ENCODE peak calls at places on chromosome 3, in nine cellular contexts. F is neural progenitor cell; O is pancreas; M is A673; D is naive thymus-derived CD4-positive, alpha-beta T cell; N is OCI-LY7; Y is CD4-positive, alpha-beta T cell; Q is tibial nerve; C is spleen. G is an unnamed sample.

GRCh38 chr3:150005243-150006102 is 34.8 kb upstream of the PFN2 start:
- DNase-seq in F (no peak), O (no peak), M (no peak), D (no peak), N (no peak), Y (no peak), Q (no peak), C (no peak), G (no peak)

GRCh38 chr3:162799910-162800309 is 1303.3 kb downstream of the OTOL1 start:
- DNase-seq in F (no peak), O (no peak), M (peak), D (no peak), N (no peak), Y (no peak), Q (no peak), C (no peak), G (no peak)

GRCh38 chr3:127525373-127525772 is 65.2 kb downstream of the TPRA1 start:
- DNase-seq in F (no peak), O (no peak), M (no peak), D (no peak), N (no peak), Y (no peak), Q (no peak), C (no peak), G (no peak)

GRCh38 chr3:114408763-114409162 is 114.9 kb downstream of the TIGIT start:
- DNase-seq in F (peak), O (no peak), M (peak), D (no peak), N (no peak), Y (no peak), Q (no peak), C (no peak), G (no peak)

GRCh38 chr3:194061421-194062029 is 74.4 kb upstream of the HES1 start:
- DNase-seq in F (no peak), O (no peak), M (no peak), D (no peak), N (no peak), Y (no peak), Q (no peak), C (no peak), G (no peak)

GRCh38 chr3:96813134-96813819 is 1.1 kb upstream of the EPHA6 start:
- DNase-seq in F (peak), O (peak), M (peak), D (peak), N (no peak), Y (no peak), Q (peak), C (peak), G (no peak)

GRCh38 chr3:38307599-38307998 is 25.5 kb downstream of the SLC22A14 start:
- DNase-seq in F (no peak), O (no peak), M (no peak), D (no peak), N (no peak), Y (no peak), Q (no peak), C (no peak), G (no peak)

GRCh38 chr3:22129101-22129500 is 378.1 kb upstream of the ZNF385D start:
- DNase-seq in F (no peak), O (no peak), M (no peak), D (no peak), N (no peak), Y (no peak), Q (no peak), C (no peak), G (no peak)

GRCh38 chr3:173892547-173892946 is 495.0 kb downstream of the NLGN1 start:
- DNase-seq in F (no peak), O (no peak), M (no peak), D (no peak), N (no peak), Y (no peak), Q (no peak), C (no peak), G (no peak)

GRCh38 chr3:105830836-105831235 is 38.0 kb downstream of the CBLB start:
- DNase-seq in F (no peak), O (no peak), M (no peak), D (no peak), N (peak), Y (no peak), Q (no peak), C (no peak), G (no peak)

GRCh38 chr3:192092388-192093005 is 631.5 kb downstream of the PYDC2 start:
- DNase-seq in F (no peak), O (no peak), M (no peak), D (no peak), N (no peak), Y (no peak), Q (no peak), C (no peak), G (no peak)

GRCh38 chr3:33008282-33008681 is 56.8 kb downstream of the CCR4 start:
- DNase-seq in F (no peak), O (no peak), M (no peak), D (peak), N (peak), Y (no peak), Q (no peak), C (no peak), G (no peak)

GRCh38 chr3:184361532-184361931 is at the start of the genes CLCN2 and POLR2H:
- DNase-seq in F (peak), O (peak), M (peak), D (peak), N (peak), Y (peak), Q (no peak), C (no peak), G (no peak)

GRCh38 chr3:177959188-177959587 is 577.0 kb upstream of the KCNMB2 start:
- DNase-seq in F (no peak), O (no peak), M (no peak), D (no peak), N (no peak), Y (no peak), Q (no peak), C (no peak), G (no peak)

GRCh38 chr3:105938101-105938500 is 69.3 kb upstream of the CBLB start:
- DNase-seq in F (no peak), O (no peak), M (peak), D (no peak), N (no peak), Y (no peak), Q (no peak), C (no peak), G (no peak)

GRCh38 chr3:26099692-26100091 is 309.8 kb downstream of the OXSM start:
- DNase-seq in F (no peak), O (no peak), M (no peak), D (no peak), N (no peak), Y (no peak), Q (no peak), C (no peak), G (no peak)

GRCh38 chr3:51969841-51970240 is 2.6 kb upstream of the PCBP4 start:
- DNase-seq in F (no peak), O (no peak), M (no peak), D (no peak), N (no peak), Y (no peak), Q (no peak), C (no peak), G (no peak)
- H3K27ac ChIP-seq in F (no peak), O (no peak), M (no peak), D (no peak), N (no peak), Y (no peak), Q (peak), C (no peak), G (no peak)

GRCh38 chr3:36707623-36708409 is 56.5 kb downstream of the DCLK3 start:
- DNase-seq in F (no peak), O (no peak), M (peak), D (no peak), N (peak), Y (no peak), Q (no peak), C (no peak), G (no peak)

GRCh38 chr3:36705015-36705414 is 59.3 kb downstream of the DCLK3 start:
- DNase-seq in F (no peak), O (no peak), M (no peak), D (no peak), N (no peak), Y (no peak), Q (no peak), C (no peak), G (no peak)

GRCh38 chr3:36701903-36702374 is 62.4 kb downstream of the DCLK3 start:
- DNase-seq in F (no peak), O (no peak), M (peak), D (no peak), N (no peak), Y (no peak), Q (no peak), C (no peak), G (no peak)

GRCh38 chr3:36701249-36701572 is 63.1 kb downstream of the DCLK3 start:
- DNase-seq in F (peak), O (no peak), M (no peak), D (no peak), N (no peak), Y (no peak), Q (no peak), C (no peak), G (no peak)

DNA sequence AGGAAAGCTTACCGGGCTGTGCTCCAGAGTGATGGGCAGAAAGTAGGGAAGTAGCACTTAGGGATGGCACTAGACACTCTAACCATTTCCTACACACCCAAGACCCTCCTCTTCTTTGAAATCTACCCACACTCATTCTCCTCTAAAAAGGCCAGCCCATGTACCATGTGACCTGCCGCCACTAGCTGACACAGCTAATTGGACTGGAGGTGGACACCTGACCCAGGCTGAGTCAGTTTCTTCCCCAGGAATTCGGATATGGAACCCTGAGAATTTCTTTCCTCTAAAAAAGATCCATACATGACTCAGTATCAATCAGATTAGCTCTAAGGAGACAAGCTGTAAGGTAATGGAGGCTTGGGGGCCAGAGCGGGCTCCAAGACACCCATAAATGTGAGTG is 60.1 kb downstream of the DCLK3 start:
- DNase-seq in F (no peak), O (no peak), M (no peak), D (no peak), N (no peak), Y (no peak), Q (no peak), C (no peak), G (no peak)
- H3K27ac ChIP-seq in F (no peak), O (no peak), M (no peak), D (no peak), N (no peak), Y (no peak), Q (no peak), C (no peak), G (no peak)

GRCh38 chr3:130829575-130829947 is 64.3 kb upstream of the ATP2C1 start:
- DNase-seq in F (no peak), O (no peak), M (no peak), D (no peak), N (no peak), Y (no peak), Q (no peak), C (no peak), G (no peak)
- H3K27ac ChIP-seq in F (no peak), O (no peak), M (no peak), D (no peak), N (no peak), Y (no peak), Q (no peak), C (no peak), G (no peak)

GRCh38 chr3:98651766-98652077 is 58.3 kb upstream of the CPOX start:
- DNase-seq in F (no peak), O (no peak), M (no peak), D (no peak), N (no peak), Y (no peak), Q (no peak), C (no peak), G (no peak)

GRCh38 chr3:98650966-98651765 is 57.8 kb upstream of the CPOX start:
- DNase-seq in F (no peak), O (no peak), M (no peak), D (peak), N (no peak), Y (no peak), Q (no peak), C (no peak), G (no peak)

GRCh38 chr3:98657429-98657828 is 64.0 kb upstream of the CPOX start:
- DNase-seq in F (peak), O (peak), M (peak), D (peak), N (no peak), Y (peak), Q (no peak), C (peak), G (no peak)

DNA sequence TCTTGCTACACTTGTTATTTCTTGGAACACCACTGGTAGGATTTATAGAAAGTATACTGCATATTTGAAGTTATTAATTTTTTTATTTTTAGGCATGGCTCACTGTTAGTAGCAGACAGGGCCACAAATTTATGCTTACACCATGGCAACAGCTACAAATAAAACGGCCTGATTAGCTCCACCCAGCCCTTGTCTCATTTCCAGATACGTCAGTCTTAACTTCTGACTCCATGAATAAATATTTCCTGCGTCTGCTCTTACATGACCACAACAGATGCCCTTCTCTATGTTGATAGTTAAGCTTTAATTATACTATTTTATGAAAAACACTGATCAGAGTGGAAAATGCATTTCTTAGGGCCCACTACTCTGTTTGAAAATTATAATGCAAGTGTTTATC is 62.3 kb upstream of the CPOX start:
- DNase-seq in F (no peak), O (no peak), M (no peak), D (no peak), N (no peak), Y (no peak), Q (no peak), C (no peak), G (no peak)
- H3K27ac ChIP-seq in F (no peak), O (no peak), M (no peak), D (no peak), N (no peak), Y (no peak), Q (no peak), C (no peak), G (no peak)

DNA sequence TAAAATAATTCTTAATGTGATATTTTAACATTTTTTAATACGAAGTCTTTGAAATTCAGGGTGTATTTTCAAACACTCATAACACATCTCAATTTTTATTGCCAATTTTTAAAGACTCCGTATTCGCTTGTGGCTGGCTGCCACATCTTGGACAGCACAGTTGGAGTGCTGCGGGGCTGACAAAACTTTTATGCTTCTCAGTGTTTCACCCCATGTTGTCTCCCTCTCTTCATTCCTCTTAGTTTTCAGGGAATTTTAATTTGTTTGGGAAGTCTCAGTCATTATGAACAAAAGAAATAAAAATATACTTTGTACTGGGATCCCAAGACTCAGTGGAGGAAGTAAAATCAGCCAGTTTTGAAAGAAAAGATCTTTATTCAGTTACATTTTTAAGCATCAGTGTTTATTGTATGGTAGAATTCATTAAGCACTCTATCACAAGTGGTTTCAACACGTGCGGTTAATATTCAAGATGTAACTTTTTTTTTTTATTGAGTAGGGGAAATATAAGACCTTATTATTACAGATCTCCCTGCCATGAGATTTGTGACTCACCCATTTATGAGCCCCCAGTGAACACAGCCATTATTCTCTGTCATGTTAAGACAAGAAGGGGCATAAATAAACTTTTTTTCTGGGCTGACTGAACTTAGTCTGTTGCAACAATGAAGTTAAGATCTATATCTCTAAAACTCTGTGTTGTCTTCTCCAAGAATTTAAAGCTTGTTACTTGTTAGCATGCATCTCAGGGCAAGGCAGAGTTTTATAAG is 26.8 kb downstream of the KAT2B start:
- DNase-seq in F (no peak), O (no peak), M (peak), D (no peak), N (no peak), Y (no peak), Q (no peak), C (no peak), G (no peak)
- H3K27ac ChIP-seq in F (no peak), O (no peak), M (no peak), D (no peak), N (no peak), Y (no peak), Q (peak), C (no peak), G (no peak)

GRCh38 chr3:124730920-124731297 is 657 bp downstream of the UMPS start:
- DNase-seq in F (no peak), O (no peak), M (no peak), D (no peak), N (no peak), Y (no peak), Q (no peak), C (no peak), G (no peak)
- H3K27ac ChIP-seq in F (no peak), O (no peak), M (peak), D (peak), N (peak), Y (peak), Q (peak), C (no peak), G (no peak)

DNA sequence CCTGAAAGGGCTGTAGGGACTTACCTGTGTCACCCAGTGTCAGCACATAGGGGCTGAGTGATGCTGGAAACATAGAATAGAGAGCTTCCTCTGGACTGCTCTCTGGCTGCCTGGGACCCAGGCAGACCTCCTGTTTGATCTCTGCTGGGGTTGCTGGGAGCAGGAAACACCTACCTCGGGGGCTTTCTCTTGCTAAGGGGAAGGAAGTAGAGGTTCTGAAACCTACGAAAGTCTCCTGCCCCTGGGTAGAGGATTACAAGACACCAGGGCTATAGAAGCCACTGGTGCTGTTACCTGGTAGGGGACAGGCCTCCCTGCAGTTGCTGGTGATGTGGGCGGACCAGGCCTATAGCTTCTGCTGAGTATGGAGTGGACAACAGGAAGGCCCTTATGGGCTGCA is 81.7 kb downstream of the DHX30 start:
- DNase-seq in F (no peak), O (no peak), M (no peak), D (no peak), N (peak), Y (no peak), Q (no peak), C (no peak), G (no peak)
- H3K27ac ChIP-seq in F (peak), O (no peak), M (no peak), D (no peak), N (no peak), Y (no peak), Q (no peak), C (no peak), G (no peak)

GRCh38 chr3:188583476-188584161 is 429.7 kb downstream of the LPP start:
- DNase-seq in F (no peak), O (no peak), M (peak), D (no peak), N (peak), Y (no peak), Q (no peak), C (no peak), G (no peak)
- H3K27ac ChIP-seq in F (no peak), O (no peak), M (peak), D (no peak), N (no peak), Y (no peak), Q (peak), C (no peak), G (peak)

DNA sequence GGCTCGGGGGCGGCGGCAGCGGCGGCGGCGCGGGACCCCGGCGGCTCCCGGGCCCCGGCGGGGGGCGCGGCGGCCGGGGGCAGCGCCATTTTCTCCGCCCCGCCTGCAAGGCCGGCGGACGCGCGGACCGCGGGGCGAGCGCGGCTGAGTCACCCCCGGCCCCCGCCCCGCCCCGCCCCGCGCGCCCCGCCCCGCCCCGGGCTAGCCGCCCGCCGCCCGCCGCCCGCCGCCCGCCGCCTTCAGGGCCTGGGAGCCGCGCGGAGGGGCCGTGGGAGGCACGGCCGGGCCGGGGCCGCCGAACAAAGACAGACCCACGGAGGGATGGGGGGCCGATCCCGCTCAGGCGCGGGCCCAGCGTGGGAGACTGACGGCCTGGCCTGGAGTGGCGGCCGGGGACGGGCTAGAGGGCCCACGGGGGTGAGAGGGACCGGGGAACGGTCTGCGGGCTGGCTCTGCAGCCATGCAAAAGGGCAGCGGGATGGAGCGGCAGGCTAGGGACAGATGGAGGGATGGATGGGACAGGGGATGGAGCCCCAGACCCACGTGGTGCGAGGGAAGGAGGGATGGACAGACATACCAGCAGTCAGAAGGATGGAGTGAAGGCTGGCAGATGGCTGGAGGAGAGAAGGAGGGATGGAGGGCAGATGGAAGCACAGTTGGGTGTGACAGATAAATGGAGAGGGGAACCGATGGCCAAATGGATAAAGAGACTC is at the start of gene EIF4E3:
- DNase-seq in F (peak), O (peak), M (no peak), D (peak), N (no peak), Y (no peak), Q (no peak), C (peak), G (no peak)
- H3K27ac ChIP-seq in F (no peak), O (peak), M (no peak), D (peak), N (no peak), Y (peak), Q (peak), C (peak), G (no peak)

GRCh38 chr3:53175613-53176537 is 14.9 kb downstream of the PRKCD start:
- DNase-seq in F (no peak), O (no peak), M (no peak), D (no peak), N (no peak), Y (no peak), Q (no peak), C (no peak), G (no peak)

GRCh38 chr3:53171109-53171453 is 10.1 kb downstream of the PRKCD start:
- DNase-seq in F (no peak), O (no peak), M (no peak), D (no peak), N (peak), Y (no peak), Q (no peak), C (no peak), G (no peak)

GRCh38 chr3:53173107-53173506 is 12.1 kb downstream of the PRKCD start:
- DNase-seq in F (no peak), O (no peak), M (no peak), D (no peak), N (no peak), Y (no peak), Q (no peak), C (no peak), G (no peak)

GRCh38 chr3:53171827-53172505 is 11.0 kb downstream of the PRKCD start:
- DNase-seq in F (no peak), O (no peak), M (no peak), D (no peak), N (peak), Y (no peak), Q (no peak), C (no peak), G (no peak)

GRCh38 chr3:53174346-53175250 is 13.6 kb downstream of the PRKCD start:
- DNase-seq in F (no peak), O (no peak), M (no peak), D (no peak), N (peak), Y (no peak), Q (no peak), C (no peak), G (no peak)
- H3K27ac ChIP-seq in F (no peak), O (no peak), M (no peak), D (no peak), N (peak), Y (no peak), Q (no peak), C (no peak), G (no peak)